ENCODE peak calls at places on chromosomes 1 and 21, in six cellular contexts. One of them, this sample, is unnamed.
A peak's percentile ranks its signal among the peaks of the same experiment; 100 is the strongest.

GRCh38 chr1:89890085-89890754 is 69.4 kb downstream of the LRRC8D start:
- DNase-seq in dorsolateral prefrontal cortex: no peak
- DNase-seq in ovary: no peak
- DNase-seq in fibroblast of pulmonary artery: peak; percentile 69
- DNase-seq in cardiac muscle cell: no peak
- DNase-seq in A549: peak; percentile 49
- DNase-seq in this sample: peak; percentile 34

GRCh38 chr1:180728472-180729106 is 96.8 kb downstream of the XPR1 start:
- DNase-seq in dorsolateral prefrontal cortex: no peak
- DNase-seq in ovary: no peak
- DNase-seq in fibroblast of pulmonary artery: no peak
- DNase-seq in cardiac muscle cell: no peak
- DNase-seq in A549: no peak
- DNase-seq in this sample: no peak

GRCh38 chr1:236176337-236177336 is 34.3 kb downstream of the GPR137B start:
- DNase-seq in dorsolateral prefrontal cortex: no peak
- DNase-seq in ovary: no peak
- DNase-seq in fibroblast of pulmonary artery: peak; percentile 24
- DNase-seq in cardiac muscle cell: no peak
- DNase-seq in A549: peak; percentile 62
- DNase-seq in this sample: no peak

GRCh38 chr1:172390620-172391491 is 29.6 kb upstream of the C1orf105 start:
- DNase-seq in dorsolateral prefrontal cortex: no peak
- DNase-seq in ovary: no peak
- DNase-seq in fibroblast of pulmonary artery: no peak
- DNase-seq in cardiac muscle cell: no peak
- DNase-seq in A549: no peak
- DNase-seq in this sample: no peak

GRCh38 chr1:104929280-104929679 is 1179.6 kb downstream of the AMY1C start:
- DNase-seq in dorsolateral prefrontal cortex: no peak
- DNase-seq in ovary: no peak
- DNase-seq in fibroblast of pulmonary artery: no peak
- DNase-seq in cardiac muscle cell: no peak
- DNase-seq in A549: no peak
- DNase-seq in this sample: no peak

GRCh38 chr1:168312718-168313604 is 32.3 kb downstream of the TBX19 start:
- DNase-seq in dorsolateral prefrontal cortex: no peak
- DNase-seq in ovary: no peak
- DNase-seq in fibroblast of pulmonary artery: no peak
- DNase-seq in cardiac muscle cell: no peak
- DNase-seq in A549: no peak
- DNase-seq in this sample: no peak

GRCh38 chr1:201115390-201115937 is 3.2 kb upstream of the CACNA1S start:
- DNase-seq in dorsolateral prefrontal cortex: no peak
- DNase-seq in ovary: no peak
- DNase-seq in fibroblast of pulmonary artery: no peak
- DNase-seq in cardiac muscle cell: no peak
- DNase-seq in A549: no peak
- DNase-seq in this sample: no peak

GRCh38 chr1:180168786-180169640 is 14.3 kb downstream of the QSOX1 start:
- DNase-seq in dorsolateral prefrontal cortex: no peak
- DNase-seq in ovary: no peak
- DNase-seq in fibroblast of pulmonary artery: peak; percentile 54
- DNase-seq in cardiac muscle cell: peak; percentile 60
- DNase-seq in A549: peak; percentile 82
- DNase-seq in this sample: peak; percentile 40

GRCh38 chr1:36650200-36651065 is 167.7 kb upstream of the CSF3R start:
- DNase-seq in dorsolateral prefrontal cortex: peak; percentile 68
- DNase-seq in ovary: peak; percentile 31
- DNase-seq in fibroblast of pulmonary artery: peak; percentile 55
- DNase-seq in cardiac muscle cell: peak; percentile 63
- DNase-seq in A549: peak; percentile 55
- DNase-seq in this sample: peak; percentile 28

GRCh38 chr21:38306407-38306806 is 49.6 kb downstream of the KCNJ15 start:
- DNase-seq in dorsolateral prefrontal cortex: no peak
- DNase-seq in ovary: no peak
- DNase-seq in fibroblast of pulmonary artery: peak; percentile 87
- DNase-seq in cardiac muscle cell: no peak
- DNase-seq in A549: no peak
- DNase-seq in this sample: no peak

GRCh38 chr1:228830185-228830953 is 95.1 kb downstream of the RHOU start:
- DNase-seq in dorsolateral prefrontal cortex: peak; percentile 71
- DNase-seq in ovary: no peak
- DNase-seq in fibroblast of pulmonary artery: no peak
- DNase-seq in cardiac muscle cell: no peak
- DNase-seq in A549: no peak
- DNase-seq in this sample: peak; percentile 76

GRCh38 chr1:31671556-31672201 is 27.0 kb upstream of the PEF1 start:
- DNase-seq in dorsolateral prefrontal cortex: no peak
- DNase-seq in ovary: no peak
- DNase-seq in fibroblast of pulmonary artery: no peak
- DNase-seq in cardiac muscle cell: no peak
- DNase-seq in A549: no peak
- DNase-seq in this sample: no peak

GRCh38 chr1:212700892-212701819 is 1.5 kb upstream of the BATF3 start:
- DNase-seq in dorsolateral prefrontal cortex: peak; percentile 52
- DNase-seq in ovary: peak; percentile 46
- DNase-seq in fibroblast of pulmonary artery: peak; percentile 56
- DNase-seq in cardiac muscle cell: peak; percentile 64
- DNase-seq in A549: peak; percentile 38
- DNase-seq in this sample: no peak

GRCh38 chr1:117656202-117656641 is 50.4 kb downstream of the TENT5C start:
- DNase-seq in dorsolateral prefrontal cortex: no peak
- DNase-seq in ovary: no peak
- DNase-seq in fibroblast of pulmonary artery: no peak
- DNase-seq in cardiac muscle cell: no peak
- DNase-seq in A549: no peak
- DNase-seq in this sample: no peak

GRCh38 chr1:167821969-167822685 is 91.8 kb downstream of the ADCY10 start:
- DNase-seq in dorsolateral prefrontal cortex: no peak
- DNase-seq in ovary: no peak
- DNase-seq in fibroblast of pulmonary artery: peak; percentile 35
- DNase-seq in cardiac muscle cell: no peak
- DNase-seq in A549: no peak
- DNase-seq in this sample: no peak

GRCh38 chr1:59020151-59020997 is 236.5 kb upstream of the JUN start:
- DNase-seq in dorsolateral prefrontal cortex: no peak
- DNase-seq in ovary: peak; percentile 65
- DNase-seq in fibroblast of pulmonary artery: peak; percentile 74
- DNase-seq in cardiac muscle cell: no peak
- DNase-seq in A549: no peak
- DNase-seq in this sample: no peak

GRCh38 chr1:42936309-42937078 is 22.2 kb downstream of the SLC2A1 start:
- DNase-seq in dorsolateral prefrontal cortex: peak; percentile 2
- DNase-seq in ovary: peak; percentile 60
- DNase-seq in fibroblast of pulmonary artery: peak; percentile 53
- DNase-seq in cardiac muscle cell: no peak
- DNase-seq in A549: no peak
- DNase-seq in this sample: no peak

GRCh38 chr1:171954386-171954785 is 113.1 kb downstream of the DNM3 start:
- DNase-seq in dorsolateral prefrontal cortex: no peak
- DNase-seq in ovary: no peak
- DNase-seq in fibroblast of pulmonary artery: no peak
- DNase-seq in cardiac muscle cell: peak; percentile 25
- DNase-seq in A549: no peak
- DNase-seq in this sample: no peak

GRCh38 chr1:112904071-112904830 is 51.7 kb downstream of the SLC16A1 start:
- DNase-seq in dorsolateral prefrontal cortex: no peak
- DNase-seq in ovary: no peak
- DNase-seq in fibroblast of pulmonary artery: peak; percentile 69
- DNase-seq in cardiac muscle cell: no peak
- DNase-seq in A549: no peak
- DNase-seq in this sample: no peak

GRCh38 chr1:243596441-243597183 is 253.4 kb downstream of the AKT3 start:
- DNase-seq in dorsolateral prefrontal cortex: no peak
- DNase-seq in ovary: no peak
- DNase-seq in fibroblast of pulmonary artery: peak; percentile 94
- DNase-seq in cardiac muscle cell: no peak
- DNase-seq in A549: no peak
- DNase-seq in this sample: no peak

GRCh38 chr1:67355745-67356424 is 48.2 kb downstream of the IL12RB2 start:
- DNase-seq in dorsolateral prefrontal cortex: no peak
- DNase-seq in ovary: no peak
- DNase-seq in fibroblast of pulmonary artery: peak; percentile 21
- DNase-seq in cardiac muscle cell: no peak
- DNase-seq in A549: no peak
- DNase-seq in this sample: no peak

GRCh38 chr1:29309621-29310020 is 73.3 kb downstream of the PTPRU start:
- DNase-seq in dorsolateral prefrontal cortex: no peak
- DNase-seq in ovary: no peak
- DNase-seq in fibroblast of pulmonary artery: no peak
- DNase-seq in cardiac muscle cell: no peak
- DNase-seq in A549: no peak
- DNase-seq in this sample: no peak

GRCh38 chr1:108049083-108049819 is 84.3 kb upstream of the VAV3 start:
- DNase-seq in dorsolateral prefrontal cortex: peak; percentile 35
- DNase-seq in ovary: no peak
- DNase-seq in fibroblast of pulmonary artery: peak; percentile 18
- DNase-seq in cardiac muscle cell: peak; percentile 27
- DNase-seq in A549: peak; percentile 6
- DNase-seq in this sample: no peak

GRCh38 chr1:24905979-24906720 is 23.9 kb downstream of the RUNX3 start:
- DNase-seq in dorsolateral prefrontal cortex: no peak
- DNase-seq in ovary: peak; percentile 11
- DNase-seq in fibroblast of pulmonary artery: no peak
- DNase-seq in cardiac muscle cell: no peak
- DNase-seq in A549: no peak
- DNase-seq in this sample: no peak

GRCh38 chr1:112618114-112618720 is 724 bp downstream of the ST7L start:
- DNase-seq in dorsolateral prefrontal cortex: no peak
- DNase-seq in ovary: no peak
- DNase-seq in fibroblast of pulmonary artery: peak; percentile 59
- DNase-seq in cardiac muscle cell: no peak
- DNase-seq in A549: no peak
- DNase-seq in this sample: no peak

GRCh38 chr1:51621161-51621560 is 4.3 kb downstream of the OSBPL9 start:
- DNase-seq in dorsolateral prefrontal cortex: no peak
- DNase-seq in ovary: no peak
- DNase-seq in fibroblast of pulmonary artery: no peak
- DNase-seq in cardiac muscle cell: no peak
- DNase-seq in A549: no peak
- DNase-seq in this sample: no peak

GRCh38 chr1:94237291-94238226 is at the start of gene ARHGAP29:
- DNase-seq in dorsolateral prefrontal cortex: peak; percentile 55
- DNase-seq in ovary: peak; percentile 78
- DNase-seq in fibroblast of pulmonary artery: peak; percentile 75
- DNase-seq in cardiac muscle cell: peak; percentile 92
- DNase-seq in A549: peak; percentile 48
- DNase-seq in this sample: no peak
- TF ChIP-seq CTCF in dorsolateral prefrontal cortex: no peak
- TF ChIP-seq CTCF in ovary: no peak
- TF ChIP-seq CTCF in fibroblast of pulmonary artery: no peak
- TF ChIP-seq CTCF in cardiac muscle cell: peak; percentile 20
- TF ChIP-seq CTCF in A549: no peak
- TF ChIP-seq CTCF in this sample: no peak

DNA sequence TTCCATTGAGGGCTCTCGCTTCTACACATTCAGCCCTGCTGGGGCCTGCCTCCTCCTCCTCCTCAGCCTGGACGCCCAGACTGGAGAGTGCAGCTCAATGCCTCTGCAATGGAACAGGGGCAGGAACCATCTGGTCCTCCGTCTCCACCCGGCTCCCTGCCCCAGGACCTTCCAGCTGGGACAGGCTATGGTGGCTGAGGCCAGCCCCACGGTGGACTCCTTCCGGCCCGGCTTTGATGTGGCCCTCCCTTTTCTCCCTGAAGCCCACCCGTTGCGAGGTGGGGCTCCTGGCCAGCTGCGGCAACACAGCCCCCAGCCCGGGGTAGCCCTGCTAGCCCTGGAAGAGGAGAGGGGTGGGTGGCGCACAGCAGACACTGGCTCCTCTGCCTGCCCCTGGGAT is 1.4 kb downstream of the EXTL1 start:
- DNase-seq in dorsolateral prefrontal cortex: no peak
- DNase-seq in ovary: no peak
- DNase-seq in fibroblast of pulmonary artery: no peak
- DNase-seq in cardiac muscle cell: no peak
- DNase-seq in A549: no peak
- DNase-seq in this sample: no peak
- H3K4me3 ChIP-seq in dorsolateral prefrontal cortex: peak overlapping the region; percentile 66
- H3K4me3 ChIP-seq in ovary: no peak overlapping the region
- H3K4me3 ChIP-seq in fibroblast of pulmonary artery: no peak overlapping the region
- H3K4me3 ChIP-seq in cardiac muscle cell: no peak overlapping the region
- H3K4me3 ChIP-seq in A549: no peak overlapping the region
- H3K4me3 ChIP-seq in this sample: no peak overlapping the region

GRCh38 chr1:110475358-110476027 is 24.5 kb downstream of the PROK1 start:
- DNase-seq in dorsolateral prefrontal cortex: no peak
- DNase-seq in ovary: no peak
- DNase-seq in fibroblast of pulmonary artery: no peak
- DNase-seq in cardiac muscle cell: no peak
- DNase-seq in A549: no peak
- DNase-seq in this sample: no peak

GRCh38 chr1:110474444-110474843 is 23.5 kb downstream of the PROK1 start:
- DNase-seq in dorsolateral prefrontal cortex: no peak
- DNase-seq in ovary: no peak
- DNase-seq in fibroblast of pulmonary artery: no peak
- DNase-seq in cardiac muscle cell: no peak
- DNase-seq in A549: no peak
- DNase-seq in this sample: no peak

GRCh38 chr1:110472546-110472945 is 21.6 kb downstream of the PROK1 start:
- DNase-seq in dorsolateral prefrontal cortex: no peak
- DNase-seq in ovary: no peak
- DNase-seq in fibroblast of pulmonary artery: no peak
- DNase-seq in cardiac muscle cell: no peak
- DNase-seq in A549: no peak
- DNase-seq in this sample: no peak

GRCh38 chr1:110466646-110467280 is 15.8 kb downstream of the PROK1 start:
- DNase-seq in dorsolateral prefrontal cortex: no peak
- DNase-seq in ovary: no peak
- DNase-seq in fibroblast of pulmonary artery: no peak
- DNase-seq in cardiac muscle cell: no peak
- DNase-seq in A549: no peak
- DNase-seq in this sample: no peak

GRCh38 chr1:110471131-110471530 is 20.2 kb downstream of the PROK1 start:
- DNase-seq in dorsolateral prefrontal cortex: no peak
- DNase-seq in ovary: no peak
- DNase-seq in fibroblast of pulmonary artery: no peak
- DNase-seq in cardiac muscle cell: no peak
- DNase-seq in A549: no peak
- DNase-seq in this sample: no peak
- TF ChIP-seq CTCF in dorsolateral prefrontal cortex: no peak
- TF ChIP-seq CTCF in ovary: no peak
- TF ChIP-seq CTCF in fibroblast of pulmonary artery: no peak
- TF ChIP-seq CTCF in cardiac muscle cell: no peak
- TF ChIP-seq CTCF in A549: peak; percentile 16
- TF ChIP-seq CTCF in this sample: peak; percentile 41

DNA sequence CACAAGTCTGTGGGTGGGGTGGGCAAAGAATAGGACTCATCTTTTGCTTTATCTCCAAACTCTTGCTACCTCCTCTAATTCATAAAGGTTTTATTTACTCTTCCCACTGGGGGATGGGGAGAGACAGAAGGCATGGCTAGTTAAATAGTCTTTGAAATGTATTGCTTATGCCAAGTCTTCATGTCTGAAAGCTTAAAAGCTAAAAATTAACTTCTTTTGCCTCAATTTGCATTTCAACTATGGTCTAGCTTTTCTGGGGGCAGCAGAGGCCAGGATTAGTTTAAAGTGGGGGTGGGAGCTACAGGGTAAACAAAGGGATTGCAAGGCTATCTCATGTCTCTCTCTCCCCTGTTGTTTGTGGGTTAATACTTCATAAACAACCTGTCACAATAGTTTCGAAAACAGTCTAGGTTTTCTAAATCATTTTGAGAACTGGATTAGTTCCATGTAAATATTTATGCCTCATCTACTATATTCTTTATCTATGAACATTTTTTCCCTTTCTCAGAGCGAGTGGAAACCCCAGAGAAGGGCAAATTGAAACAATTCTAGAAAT is 182.0 kb downstream of the GIPC2 start:
- DNase-seq in dorsolateral prefrontal cortex: no peak
- DNase-seq in ovary: no peak
- DNase-seq in fibroblast of pulmonary artery: no peak
- DNase-seq in cardiac muscle cell: no peak
- DNase-seq in A549: no peak
- DNase-seq in this sample: no peak
- H3K4me3 ChIP-seq in dorsolateral prefrontal cortex: no peak overlapping the region
- H3K4me3 ChIP-seq in ovary: no peak overlapping the region
- H3K4me3 ChIP-seq in fibroblast of pulmonary artery: no peak overlapping the region
- H3K4me3 ChIP-seq in cardiac muscle cell: no peak overlapping the region
- H3K4me3 ChIP-seq in A549: no peak overlapping the region
- H3K4me3 ChIP-seq in this sample: no peak overlapping the region

This sample was measured in LNCaP clone FGC.